ENCODE peak calls at places on chromosomes 16 and 17, in seven cellular contexts. W, P, Q, A, S, R and T are unnamed samples.

GRCh38 chr16:11612110-11612981 is 25.6 kb upstream of the LITAF start:
- DNase-seq in W (peak), P (no peak), Q (no peak), A (no peak), S (peak), R (no peak), T (peak)

GRCh38 chr17:17024778-17025300 is 17.4 kb upstream of the MPRIP start:
- DNase-seq in W (peak), P (peak), Q (no peak), A (no peak), S (peak), R (no peak), T (no peak)

GRCh38 chr16:28473714-28474265 is 1.7 kb upstream of the NPIPB7 start:
- DNase-seq in W (no peak), P (no peak), Q (no peak), A (no peak), S (no peak), R (no peak), T (no peak)

GRCh38 chr17:81445642-81446500 is 50.6 kb downstream of the BAHCC1 start:
- DNase-seq in W (no peak), P (no peak), Q (no peak), A (no peak), S (no peak), R (no peak), T (no peak)

GRCh38 chr17:63191610-63192009 is 225.6 kb downstream of the TANC2 start:
- DNase-seq in W (peak), P (no peak), Q (no peak), A (peak), S (peak), R (no peak), T (peak)

GRCh38 chr17:42908872-42909700 is 8.5 kb downstream of the G6PC1 start:
- DNase-seq in W (no peak), P (no peak), Q (no peak), A (no peak), S (no peak), R (no peak), T (no peak)

GRCh38 chr17:18191071-18191667 is 7.5 kb downstream of the ALKBH5 start:
- DNase-seq in W (no peak), P (peak), Q (no peak), A (no peak), S (peak), R (peak), T (no peak)

GRCh38 chr17:37273419-37274051 is 102.2 kb upstream of the C17orf78 start:
- DNase-seq in W (no peak), P (no peak), Q (no peak), A (no peak), S (no peak), R (peak), T (no peak)

GRCh38 chr16:23608194-23608593 is 12.1 kb upstream of the NDUFAB1 start:
- DNase-seq in W (no peak), P (no peak), Q (no peak), A (no peak), S (no peak), R (peak), T (no peak)

DNA sequence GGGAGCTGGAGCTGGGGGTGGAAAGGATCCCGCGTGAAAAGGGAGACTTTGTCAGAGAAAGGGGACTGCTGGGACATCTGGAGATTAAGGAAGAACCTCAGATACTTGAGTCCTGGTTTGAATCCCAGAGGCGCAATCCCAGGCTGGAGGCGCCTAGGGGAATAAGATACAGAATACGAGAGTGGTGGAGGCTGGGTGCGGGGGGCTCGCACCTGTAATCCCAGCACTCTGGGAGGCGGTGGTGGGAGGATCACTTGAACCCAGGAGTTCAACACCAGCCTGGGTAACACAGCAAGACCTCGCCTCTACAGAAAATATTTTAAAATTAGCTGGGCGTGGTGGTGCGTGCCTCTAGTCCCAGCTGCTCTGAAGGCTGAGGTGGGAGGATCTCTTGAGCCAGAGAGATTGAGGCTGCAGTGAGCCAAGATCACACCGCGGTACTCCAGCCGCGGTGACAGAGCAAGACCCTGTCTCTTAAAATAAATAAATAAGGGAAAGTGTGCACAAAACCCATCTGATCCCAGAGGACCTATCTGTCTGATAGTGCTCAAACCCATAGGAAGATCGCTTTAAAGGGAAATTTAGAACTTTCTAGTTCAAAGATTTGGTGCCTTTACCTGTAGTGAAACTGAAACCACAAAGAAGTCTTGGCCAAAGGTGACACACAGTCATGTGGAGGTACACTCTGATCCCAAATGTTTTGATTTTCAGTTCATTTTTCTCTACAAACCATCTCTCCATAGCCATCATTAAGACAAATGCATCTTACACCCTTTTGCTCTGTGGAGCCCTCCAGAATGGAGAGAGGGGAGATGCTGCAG is 625 bp upstream of the SCRN2 start:
- DNase-seq in W (no peak), P (no peak), Q (no peak), A (no peak), S (no peak), R (no peak), T (no peak)
- TF ChIP-seq CTCF in W (no peak), P (no peak), Q (peak), A (no peak), S (no peak), R (no peak), T (peak)

GRCh38 chr17:74011963-74012362 is 191.5 kb upstream of the RPL38 start:
- DNase-seq in W (no peak), P (no peak), Q (no peak), A (no peak), S (no peak), R (no peak), T (no peak)

GRCh38 chr17:74010903-74011302 is 192.6 kb upstream of the RPL38 start:
- DNase-seq in W (no peak), P (no peak), Q (no peak), A (no peak), S (no peak), R (no peak), T (no peak)

GRCh38 chr17:74005790-74006189 is 197.7 kb upstream of the RPL38 start:
- DNase-seq in W (no peak), P (no peak), Q (no peak), A (no peak), S (no peak), R (no peak), T (no peak)

GRCh38 chr17:74006366-74006765 is 197.1 kb upstream of the RPL38 start:
- DNase-seq in W (no peak), P (no peak), Q (no peak), A (no peak), S (no peak), R (no peak), T (no peak)

DNA sequence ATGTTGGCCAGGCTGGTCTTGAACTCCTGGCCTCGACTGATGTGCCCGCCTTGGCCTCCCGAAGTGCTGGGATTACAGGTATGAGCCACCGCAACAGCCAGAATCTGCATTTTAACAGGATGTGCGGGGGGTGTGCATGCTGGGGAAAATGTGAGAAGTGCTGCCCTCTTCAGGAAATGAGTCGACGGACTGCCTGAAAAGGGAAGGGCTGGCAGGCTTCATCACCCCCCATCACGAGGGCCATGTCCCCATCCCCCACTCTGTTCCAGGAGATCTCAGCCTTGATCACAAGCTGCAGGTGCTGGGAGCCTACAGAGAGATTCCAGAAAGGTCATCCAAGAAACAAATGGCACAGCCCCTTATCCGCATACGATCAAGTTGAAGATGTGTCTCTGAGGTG is 195.3 kb upstream of the RPL38 start:
- DNase-seq in W (no peak), P (no peak), Q (no peak), A (no peak), S (no peak), R (no peak), T (peak)
- TF ChIP-seq CTCF in W (no peak), P (no peak), Q (no peak), A (no peak), S (peak), R (no peak), T (peak)

DNA sequence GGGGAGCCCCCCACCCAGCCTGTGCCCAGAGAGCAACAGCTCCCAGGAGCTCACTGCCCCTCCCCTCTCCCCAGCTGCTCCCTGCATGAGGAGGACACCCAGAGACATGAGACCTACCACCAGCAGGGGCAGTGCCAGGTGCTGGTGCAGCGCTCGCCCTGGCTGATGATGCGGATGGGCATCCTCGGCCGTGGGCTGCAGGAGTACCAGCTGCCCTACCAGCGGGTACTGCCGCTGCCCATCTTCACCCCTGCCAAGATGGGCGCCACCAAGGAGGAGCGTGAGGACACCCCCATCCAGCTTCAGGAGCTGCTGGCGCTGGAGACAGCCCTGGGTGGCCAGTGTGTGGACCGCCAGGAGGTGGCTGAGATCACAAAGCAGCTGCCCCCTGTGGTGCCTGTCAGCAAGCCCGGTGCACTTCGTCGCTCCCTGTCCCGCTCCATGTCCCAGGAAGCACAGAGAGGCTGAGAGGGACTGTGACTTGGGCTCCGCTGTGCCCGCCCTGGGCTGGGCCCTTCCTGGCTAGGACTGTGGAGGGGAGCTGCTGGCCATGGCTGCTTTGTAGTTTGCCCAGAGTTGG is 583 bp downstream of the TCAP start:
- DNase-seq in W (no peak), P (no peak), Q (no peak), A (peak), S (no peak), R (no peak), T (no peak)
- TF ChIP-seq CTCF in W (no peak), P (no peak), Q (no peak), A (peak), S (peak), R (no peak), T (no peak)

DNA sequence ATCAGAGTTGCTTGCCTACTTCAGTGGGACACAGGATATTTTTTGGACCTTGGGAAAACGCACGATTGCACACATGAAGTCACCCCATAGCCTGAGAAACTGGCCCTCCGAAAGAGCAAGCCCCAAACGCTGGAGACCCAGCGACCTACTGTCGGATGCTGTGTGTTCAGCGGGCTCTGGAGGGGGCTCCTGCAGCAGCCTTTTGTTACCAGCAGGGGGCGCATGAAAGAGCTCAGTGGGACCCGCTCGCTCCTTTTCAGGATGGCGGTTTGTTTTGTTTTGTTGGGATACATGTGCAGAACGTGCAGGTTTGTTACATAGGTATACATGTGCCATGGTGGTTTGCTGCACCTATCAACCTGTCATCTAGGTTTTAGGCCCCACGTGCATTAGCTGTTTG is 28.4 kb downstream of the MYH3 start:
- DNase-seq in W (no peak), P (no peak), Q (no peak), A (no peak), S (no peak), R (no peak), T (no peak)
- TF ChIP-seq CTCF in W (no peak), P (no peak), Q (no peak), A (no peak), S (no peak), R (peak), T (peak)

GRCh38 chr16:15742716-15743115 is 92.7 kb downstream of the NDE1 start:
- DNase-seq in W (no peak), P (no peak), Q (no peak), A (no peak), S (no peak), R (no peak), T (no peak)

GRCh38 chr16:15739449-15739848 is 89.4 kb downstream of the NDE1 start:
- DNase-seq in W (no peak), P (no peak), Q (no peak), A (no peak), S (no peak), R (no peak), T (no peak)

GRCh38 chr16:15737140-15737644 is 87.1 kb downstream of the NDE1 start:
- DNase-seq in W (peak), P (no peak), Q (no peak), A (no peak), S (no peak), R (no peak), T (no peak)

GRCh38 chr16:15741207-15741871 is 91.3 kb downstream of the NDE1 start:
- DNase-seq in W (no peak), P (no peak), Q (no peak), A (no peak), S (no peak), R (no peak), T (no peak)

DNA sequence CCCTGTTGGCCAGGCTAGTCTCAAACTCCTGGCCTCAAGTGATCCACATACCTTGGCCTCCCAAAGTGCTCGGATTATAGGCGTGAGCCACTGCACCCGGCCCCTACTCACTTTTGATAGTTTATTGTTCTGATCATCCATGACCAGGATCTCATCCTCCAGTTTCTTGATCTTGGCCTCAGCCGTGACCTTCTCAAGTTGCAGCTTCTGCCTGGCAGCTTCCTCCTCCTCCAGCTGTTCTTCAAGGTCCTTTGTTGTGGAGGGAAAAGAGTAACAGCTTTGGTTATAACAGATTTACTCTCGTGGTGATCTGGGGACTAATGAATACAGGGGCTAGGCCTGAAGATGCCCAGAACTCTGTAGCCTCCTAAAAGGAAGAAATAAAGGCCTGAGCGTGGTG is 89.9 kb downstream of the NDE1 start:
- DNase-seq in W (no peak), P (no peak), Q (no peak), A (no peak), S (no peak), R (no peak), T (no peak)
- TF ChIP-seq CTCF in W (no peak), P (no peak), Q (no peak), A (no peak), S (no peak), R (no peak), T (no peak)

GRCh38 chr17:77281024-77281903 is 140.5 kb downstream of the SEC14L1 start:
- DNase-seq in W (peak), P (peak), Q (peak), A (peak), S (peak), R (no peak), T (no peak)
- TF ChIP-seq CTCF in W (no peak), P (no peak), Q (no peak), A (peak), S (peak), R (no peak), T (no peak)

GRCh38 chr17:57552114-57552601 is 192.9 kb downstream of the CCDC182 start:
- DNase-seq in W (peak), P (no peak), Q (no peak), A (no peak), S (no peak), R (no peak), T (no peak)
- TF ChIP-seq CTCF in W (peak), P (peak), Q (no peak), A (peak), S (peak), R (peak), T (no peak)

DNA sequence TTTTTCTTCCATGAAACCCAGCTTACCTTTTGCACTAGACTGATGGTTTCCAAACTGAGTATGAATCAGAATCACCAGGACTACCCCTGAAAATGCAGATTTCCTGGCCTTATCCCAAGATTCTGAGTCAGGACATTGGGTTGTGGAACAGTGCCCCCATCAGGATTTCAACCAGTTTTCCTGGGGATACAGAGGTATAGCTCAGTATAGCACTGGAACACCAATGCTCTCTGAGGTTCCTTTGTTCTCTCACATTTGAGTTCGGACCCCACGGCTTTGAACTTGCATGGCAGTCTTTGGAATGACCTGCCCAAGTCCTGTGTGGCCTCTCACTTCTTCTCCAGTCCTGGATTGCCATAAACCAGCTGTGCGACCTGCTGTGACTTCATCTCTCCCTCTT is 12.8 kb upstream of the CCL8 start:
- DNase-seq in W (no peak), P (no peak), Q (no peak), A (no peak), S (no peak), R (peak), T (no peak)
- TF ChIP-seq CTCF in W (no peak), P (peak), Q (no peak), A (peak), S (peak), R (peak), T (no peak)